ENCODE peak calls at places on chromosomes 12 and 14, in four cellular contexts. O, T, Q and D are unnamed samples.
A peak's percentile ranks its signal among the peaks of the same experiment; 100 is the strongest.

GRCh38 chr14:70000601-70001000 is 121.4 kb downstream of the SMOC1 start:
- DNase-seq in O (no peak), T (no peak), Q (no peak), D (no peak)

GRCh38 chr12:132437252-132438138 is 52.5 kb upstream of the FBRSL1 start:
- DNase-seq in O (no peak), T (peak; percentile 59), Q (no peak), D (no peak)

GRCh38 chr12:31687101-31687527 is 27.6 kb downstream of the ETFBKMT start:
- DNase-seq in O (no peak), T (no peak), Q (no peak), D (no peak)

GRCh38 chr12:56046027-56046780 is 4.5 kb downstream of the RPS26 start:
- DNase-seq in O (no peak), T (no peak), Q (no peak), D (no peak)

GRCh38 chr14:63853831-63854293 is 1.1 kb downstream of the SYNE2 start:
- DNase-seq in O (no peak), T (peak; percentile 75), Q (peak; percentile 84), D (peak; percentile 76)

GRCh38 chr14:96212896-96213295 is 8.3 kb downstream of the BDKRB2 start:
- DNase-seq in O (no peak), T (no peak), Q (no peak), D (no peak)

GRCh38 chr14:104305511-104306449 is 167.4 kb downstream of the KIF26A start:
- DNase-seq in O (no peak), T (peak; percentile 54), Q (no peak), D (no peak)

GRCh38 chr14:100604709-100605108 is 17.5 kb upstream of the BEGAIN start:
- DNase-seq in O (no peak), T (no peak), Q (no peak), D (peak; percentile 36)

GRCh38 chr14:55721353-55721752 is 141.3 kb downstream of the KTN1 start:
- DNase-seq in O (peak; percentile 95), T (no peak), Q (peak; percentile 78), D (no peak)

GRCh38 chr14:60777856-60778578 is 43.5 kb downstream of the MNAT1 start:
- DNase-seq in O (peak; percentile 76), T (no peak), Q (peak; percentile 65), D (no peak)

GRCh38 chr14:29858299-29858698 is 69.3 kb downstream of the PRKD1 start:
- DNase-seq in O (no peak), T (no peak), Q (no peak), D (no peak)

GRCh38 chr14:24171422-24172260 is at the start of gene REC8:
- DNase-seq in O (peak; percentile 89), T (peak; percentile 88), Q (no peak), D (peak; percentile 85)

GRCh38 chr12:109682708-109683060 is 30.9 kb upstream of the FAM222A start:
- DNase-seq in O (no peak), T (no peak), Q (no peak), D (no peak)

GRCh38 chr12:109951136-109951535 is 45.0 kb downstream of the GIT2 start:
- DNase-seq in O (peak; percentile 88), T (no peak), Q (peak; percentile 35), D (no peak)

GRCh38 chr12:7190268-7191055 is 976 bp downstream of the PEX5 start:
- DNase-seq in O (no peak), T (peak; percentile 80), Q (no peak), D (peak; percentile 70)

GRCh38 chr12:24415934-24416333 is 466.5 kb upstream of the SOX5 start:
- DNase-seq in O (no peak), T (no peak), Q (no peak), D (no peak)